ENCODE peak calls at places on chromosomes 11 and 22, in four cellular contexts. Q is IMR-90, Y is gastrocnemius medialis, M is RWPE2. R is an unnamed sample.
A peak's percentile ranks its signal among the peaks of the same experiment; 100 is the strongest.

GRCh38 chr11:36452231-36452630 is 57.8 kb downstream of the TRAF6 start:
- DNase-seq in Q (peak; percentile 32), Y (no peak), M (no peak), R (no peak)

GRCh38 chr11:3803726-3804510 is 4.4 kb upstream of the PGAP2 start:
- DNase-seq in Q (peak; percentile 75), Y (no peak), M (no peak), R (no peak)

GRCh38 chr11:35122308-35122707 is 16.7 kb upstream of the CD44 start:
- DNase-seq in Q (no peak), Y (no peak), M (no peak), R (no peak)

GRCh38 chr11:3222941-3223905 is 4.6 kb upstream of the MRGPRG start:
- DNase-seq in Q (no peak), Y (no peak), M (no peak), R (no peak)

GRCh38 chr11:118436639-118437045 is 350 bp downstream of the KMT2A start:
- DNase-seq in Q (peak; percentile 21), Y (no peak), M (peak; percentile 60), R (peak; percentile 28)

GRCh38 chr11:2690596-2691354 is 9.0 kb downstream of the KCNQ1OT1 start:
- DNase-seq in Q (no peak), Y (no peak), M (no peak), R (no peak)

GRCh38 chr11:106133529-106133928 is 56.1 kb downstream of the AASDHPPT start:
- DNase-seq in Q (no peak), Y (no peak), M (no peak), R (peak; percentile 31)

GRCh38 chr11:119624102-119624615 is 104.8 kb downstream of the NECTIN1 start:
- DNase-seq in Q (no peak), Y (no peak), M (no peak), R (no peak)

GRCh38 chr11:88292156-88292844 is 45.2 kb downstream of the CTSC start:
- DNase-seq in Q (peak; percentile 22), Y (no peak), M (no peak), R (peak; percentile 32)

GRCh38 chr11:59009661-59010060 is 70.4 kb downstream of the GLYATL1 start:
- DNase-seq in Q (no peak), Y (no peak), M (no peak), R (no peak)

GRCh38 chr11:106794058-106794457 is 224.2 kb downstream of the GUCY1A2 start:
- DNase-seq in Q (no peak), Y (no peak), M (no peak), R (peak; percentile 18)

GRCh38 chr22:34975721-34976120 is 90.2 kb upstream of the ISX start:
- DNase-seq in Q (no peak), Y (no peak), M (no peak), R (no peak)

GRCh38 chr22:42769238-42769573 is 48.5 kb upstream of the A4GALT start:
- DNase-seq in Q (no peak), Y (no peak), M (no peak), R (no peak)

GRCh38 chr22:26756675-26757293 is 99.4 kb downstream of the MIAT start:
- DNase-seq in Q (peak; percentile 36), Y (no peak), M (no peak), R (peak; percentile 48)

GRCh38 chr11:44474702-44475101 is 90.8 kb upstream of the CD82 start:
- DNase-seq in Q (no peak), Y (no peak), M (no peak), R (no peak)

GRCh38 chr11:61108847-61109585 is 6.7 kb downstream of the CD5 start:
- DNase-seq in Q (no peak), Y (no peak), M (no peak), R (no peak)

GRCh38 chr11:111911563-111912401 is at the start of gene CRYAB:
- DNase-seq in Q (peak; percentile 82), Y (peak; percentile 97), M (peak; percentile 68), R (peak; percentile 69)

GRCh38 chr22:28146401-28147304 is 227.6 kb upstream of the PITPNB start:
- DNase-seq in Q (no peak), Y (no peak), M (no peak), R (peak; percentile 57)

GRCh38 chr11:2267871-2268825 is 2.2 kb downstream of the ASCL2 start:
- DNase-seq in Q (no peak), Y (no peak), M (peak; percentile 45), R (no peak)

GRCh38 chr11:59802639-59803176 is 7.9 kb downstream of the MRPL16 start:
- DNase-seq in Q (peak; percentile 58), Y (no peak), M (no peak), R (peak; percentile 75)

GRCh38 chr11:115409116-115409663 is 95.0 kb downstream of the CADM1 start:
- DNase-seq in Q (no peak), Y (no peak), M (no peak), R (no peak)

GRCh38 chr22:41828516-41828915 is 4.4 kb upstream of the SREBF2 start:
- DNase-seq in Q (no peak), Y (no peak), M (no peak), R (no peak)

GRCh38 chr11:111565111-111565720 is 24.7 kb downstream of the LAYN start:
- DNase-seq in Q (peak; percentile 80), Y (peak; percentile 37), M (no peak), R (peak; percentile 87)

GRCh38 chr11:60947666-60948065 is 4.3 kb downstream of the SLC15A3 start:
- DNase-seq in Q (no peak), Y (no peak), M (no peak), R (no peak)

GRCh38 chr22:37549704-37550059 is 10.6 kb upstream of the CDC42EP1 start:
- DNase-seq in Q (peak; percentile 50), Y (no peak), M (no peak), R (peak; percentile 57)

GRCh38 chr11:23653071-23653675 is 792.9 kb upstream of the CCDC179 start:
- DNase-seq in Q (no peak), Y (no peak), M (peak; percentile 34), R (no peak)

GRCh38 chr22:50703726-50704509 is 31.3 kb downstream of the SHANK3 start:
- DNase-seq in Q (no peak), Y (no peak), M (peak; percentile 38), R (no peak)

GRCh38 chr22:45548991-45549736 is 46.5 kb downstream of the FBLN1 start:
- DNase-seq in Q (peak; percentile 94), Y (peak; percentile 42), M (no peak), R (peak; percentile 94)

GRCh38 chr11:11416502-11416901 is 63.5 kb upstream of the CSNK2A3 start:
- DNase-seq in Q (peak; percentile 45), Y (no peak), M (no peak), R (peak; percentile 4)

GRCh38 chr11:27293500-27294417 is 69.3 kb downstream of the CCDC34 start:
- DNase-seq in Q (peak; percentile 68), Y (no peak), M (no peak), R (peak; percentile 52)

GRCh38 chr11:119284344-119285157 is 32.4 kb downstream of the MCAM start:
- DNase-seq in Q (peak; percentile 47), Y (no peak), M (no peak), R (peak; percentile 66)

GRCh38 chr11:19326499-19326898 is 85.8 kb upstream of the E2F8 start:
- DNase-seq in Q (peak; percentile 29), Y (no peak), M (no peak), R (peak; percentile 63)
- TF ChIP-seq CTCF in Q (peak; percentile 52), Y (no peak), M (peak; percentile 56), R (peak; percentile 54)

DNA sequence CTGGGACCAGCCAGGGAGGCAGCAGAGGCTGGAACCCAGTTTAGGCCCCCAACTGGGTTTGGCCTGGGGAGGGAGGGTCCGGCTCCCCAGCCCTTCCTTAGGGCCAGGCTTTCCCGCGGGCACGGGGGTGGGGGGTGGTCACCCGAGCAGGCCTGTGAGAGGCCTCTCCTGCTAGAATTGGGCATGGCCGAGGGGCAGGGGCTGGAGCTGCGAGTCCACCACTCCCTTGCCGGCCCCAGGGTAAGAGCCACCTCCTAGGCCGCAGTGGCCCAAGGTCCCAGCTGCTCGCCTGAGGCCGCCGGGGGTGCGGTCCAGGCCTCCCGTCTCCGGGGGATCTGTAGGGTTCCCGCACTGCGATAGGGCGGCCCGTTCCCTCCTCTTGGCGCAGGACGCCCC is 6.1 kb downstream of the LMNTD2 start:
- DNase-seq in Q (no peak), Y (no peak), M (no peak), R (no peak)
- H3K4me3 ChIP-seq in Q (no peak overlapping the region), Y (peak overlapping the region; percentile 43), M (peak overlapping the region; percentile 14), R (no peak overlapping the region)

GRCh38 chr11:65859134-65859811 is 960 bp upstream of the MUS81 start:
- DNase-seq in Q (peak; percentile 98), Y (peak; percentile 97), M (peak; percentile 99), R (peak; percentile 99)
- TF ChIP-seq CTCF in Q (no peak), Y (no peak), M (no peak), R (no peak)

GRCh38 chr11:94638902-94639373 is 71.8 kb downstream of the PIWIL4 start:
- DNase-seq in Q (peak; percentile 50), Y (no peak), M (no peak), R (peak; percentile 75)

GRCh38 chr11:94641167-94641761 is 74.1 kb downstream of the PIWIL4 start:
- DNase-seq in Q (no peak), Y (no peak), M (no peak), R (no peak)

GRCh38 chr11:94636388-94636787 is 69.2 kb downstream of the PIWIL4 start:
- DNase-seq in Q (no peak), Y (no peak), M (no peak), R (no peak)

GRCh38 chr11:94638278-94638901 is 71.2 kb downstream of the PIWIL4 start:
- DNase-seq in Q (no peak), Y (no peak), M (no peak), R (peak; percentile 34)

GRCh38 chr11:94639901-94640721 is 72.9 kb downstream of the PIWIL4 start:
- DNase-seq in Q (no peak), Y (no peak), M (no peak), R (no peak)
- H3K4me3 ChIP-seq in Q (no peak overlapping the region), Y (no peak overlapping the region), M (no peak overlapping the region), R (no peak overlapping the region)

GRCh38 chr11:113540416-113541330 is 65.5 kb upstream of the DRD2 start:
- DNase-seq in Q (no peak), Y (no peak), M (no peak), R (no peak)
- TF ChIP-seq CTCF in Q (no peak), Y (no peak), M (no peak), R (peak; percentile 24)

DNA sequence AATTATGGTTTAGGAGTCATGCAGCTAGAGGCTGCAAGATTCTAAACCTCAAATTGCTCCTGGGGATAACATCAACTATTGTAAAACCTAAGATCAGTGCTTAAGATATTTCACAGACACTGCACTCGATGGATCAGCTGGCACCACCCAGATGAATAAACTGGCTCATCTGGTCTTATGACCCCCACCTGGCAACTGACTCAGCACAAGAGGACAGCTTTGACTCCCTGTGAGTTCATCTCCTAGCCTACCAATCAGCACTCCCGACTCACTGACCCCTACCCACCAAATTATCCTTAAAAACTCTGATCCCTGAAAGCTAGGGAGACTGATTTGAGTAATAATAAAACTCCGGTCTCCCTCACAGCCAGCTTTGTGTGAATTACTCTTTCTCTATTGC is 782 bp upstream of the TTC12 start:
- DNase-seq in Q (peak; percentile 8), Y (no peak), M (no peak), R (no peak)
- H3K4me3 ChIP-seq in Q (no peak overlapping the region), Y (peak overlapping the region; percentile 98), M (no peak overlapping the region), R (no peak overlapping the region)

DNA sequence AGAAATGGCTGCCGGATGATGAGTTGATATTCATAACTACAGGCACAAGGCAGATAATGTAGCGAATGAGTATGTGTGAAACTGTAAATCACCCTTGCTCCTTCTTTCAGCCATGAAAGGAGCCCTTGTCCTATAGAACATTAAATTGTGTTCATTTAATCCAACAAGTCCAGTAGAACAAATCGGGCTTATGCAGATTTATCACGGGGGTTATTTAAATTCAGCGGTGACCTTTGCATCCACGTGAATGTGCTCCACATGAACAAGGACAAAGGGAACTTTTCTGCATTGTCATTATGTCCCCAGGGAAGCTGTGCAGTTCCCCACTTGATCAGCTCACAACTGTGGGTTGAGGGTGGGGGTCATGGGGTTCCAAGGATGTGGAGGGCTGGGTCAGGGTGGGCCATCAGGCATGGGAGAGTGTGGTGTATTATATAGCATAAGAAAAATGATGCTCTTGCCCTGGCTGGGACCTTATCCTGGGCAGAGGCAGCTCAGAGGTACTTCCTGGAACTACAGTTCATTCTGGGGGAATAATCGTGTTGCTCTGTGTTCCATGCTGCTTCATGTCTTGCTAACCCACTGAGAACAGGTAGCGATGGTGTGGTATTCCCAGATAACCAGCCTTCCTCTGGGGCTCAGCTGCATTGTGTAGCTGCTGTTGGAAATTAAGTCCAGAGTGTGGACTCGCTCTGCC is 306.6 kb downstream of the FAT3 start:
- DNase-seq in Q (no peak), Y (no peak), M (no peak), R (no peak)
- TF ChIP-seq CTCF in Q (no peak), Y (no peak), M (no peak), R (no peak)

R was measured in choroid plexus epithelial cell.